ENCODE peak calls at places on chromosomes 7 and 10, in nine cellular contexts. K is GM23338, M is GM23248, L is neural progenitor cell, X is HCT116, D is OCI-LY7, V is hepatocyte, T is SK-N-SH, S is PC-3. G is an unnamed sample. For H3K4me1, the result is how much of the 10 kb centered on the place peaks cover.

GRCh38 chr7:92332782-92333181 is 87.0 kb downstream of the ANKIB1 start:
- DNase-seq in K (no peak), M (no peak), L (no peak), X (no peak), D (no peak), V (no peak), T (no peak), S (no peak), G (no peak)

GRCh38 chr7:116942503-116942902 is 10.8 kb upstream of the ST7 start:
- DNase-seq in K (no peak), M (no peak), L (no peak), X (no peak), D (no peak), V (no peak), T (no peak), S (no peak), G (no peak)

GRCh38 chr10:43739171-43739570 is 90.5 kb upstream of the ZNF32 start:
- DNase-seq in K (no peak), M (peak), L (no peak), X (no peak), D (no peak), V (no peak), T (no peak), S (no peak), G (no peak)

GRCh38 chr10:3197354-3198003 is 24.9 kb upstream of the PITRM1 start:
- DNase-seq in K (peak), M (peak), L (peak), X (peak), D (peak), V (peak), T (peak), S (peak), G (peak)

GRCh38 chr7:44063894-44064651 is 1.3 kb downstream of the PGAM2 start:
- DNase-seq in K (peak), M (no peak), L (peak), X (no peak), D (no peak), V (no peak), T (peak), S (no peak), G (no peak)

GRCh38 chr7:27175626-27176342 is 1.7 kb upstream of the HOXA10 start:
- DNase-seq in K (peak), M (peak), L (no peak), X (no peak), D (no peak), V (no peak), T (peak), S (no peak), G (no peak)

GRCh38 chr7:118184392-118184899 is 482 bp downstream of the LSM8 start:
- DNase-seq in K (no peak), M (peak), L (no peak), X (no peak), D (peak), V (no peak), T (peak), S (no peak), G (peak)

GRCh38 chr7:116522247-116522646 is 2.6 kb upstream of the CAV1 start:
- DNase-seq in K (peak), M (peak), L (no peak), X (peak), D (no peak), V (no peak), T (no peak), S (peak), G (no peak)

GRCh38 chr7:516606-517456 is 2.8 kb downstream of the PDGFA start:
- DNase-seq in K (peak), M (peak), L (peak), X (no peak), D (no peak), V (peak), T (no peak), S (peak), G (no peak)

GRCh38 chr10:88880287-88881094 is 446 bp downstream of the STAMBPL1 start:
- DNase-seq in K (peak), M (peak), L (peak), X (peak), D (peak), V (peak), T (peak), S (peak), G (peak)

GRCh38 chr7:30240401-30240800 is 44.0 kb upstream of the ZNRF2 start:
- DNase-seq in K (no peak), M (no peak), L (no peak), X (no peak), D (no peak), V (no peak), T (no peak), S (no peak), G (no peak)

GRCh38 chr10:43078986-43079273 is 2.1 kb downstream of the RET start:
- DNase-seq in K (peak), M (peak), L (peak), X (no peak), D (peak), V (peak), T (peak), S (no peak), G (no peak)

GRCh38 chr10:113557389-113558321 is 4.8 kb downstream of the HABP2 start:
- DNase-seq in K (peak), M (no peak), L (peak), X (no peak), D (no peak), V (no peak), T (peak), S (no peak), G (no peak)

GRCh38 chr7:74194686-74195085 is 15.1 kb upstream of the LAT2 start:
- DNase-seq in K (no peak), M (no peak), L (no peak), X (no peak), D (no peak), V (no peak), T (no peak), S (no peak), G (no peak)

GRCh38 chr7:455110-455928 is 64.3 kb downstream of the PDGFA start:
- DNase-seq in K (no peak), M (no peak), L (no peak), X (no peak), D (no peak), V (peak), T (peak), S (no peak), G (no peak)

GRCh38 chr10:72108811-72109618 is 20.7 kb upstream of the SPOCK2 start:
- DNase-seq in K (no peak), M (no peak), L (peak), X (no peak), D (no peak), V (no peak), T (no peak), S (peak), G (no peak)

GRCh38 chr10:129868470-129869035 is 95.5 kb downstream of the EBF3 start:
- DNase-seq in K (peak), M (no peak), L (no peak), X (no peak), D (no peak), V (no peak), T (no peak), S (no peak), G (no peak)

GRCh38 chr7:135193615-135194081 is 17.7 kb downstream of the WDR91 start:
- DNase-seq in K (no peak), M (peak), L (no peak), X (no peak), D (no peak), V (no peak), T (no peak), S (no peak), G (no peak)

GRCh38 chr10:35739998-35740397 is 97.9 kb upstream of the FZD8 start:
- DNase-seq in K (no peak), M (peak), L (no peak), X (no peak), D (no peak), V (no peak), T (no peak), S (peak), G (no peak)

GRCh38 chr10:88113657-88114272 is 250.3 kb downstream of the PTEN start:
- DNase-seq in K (no peak), M (peak), L (no peak), X (no peak), D (peak), V (no peak), T (no peak), S (no peak), G (no peak)

GRCh38 chr10:104322416-104322782 is 15.9 kb downstream of the ITPRIP start:
- DNase-seq in K (no peak), M (no peak), L (no peak), X (no peak), D (peak), V (no peak), T (peak), S (no peak), G (peak)

GRCh38 chr10:74913321-74913980 is 87.1 kb downstream of the KAT6B start:
- DNase-seq in K (no peak), M (no peak), L (no peak), X (no peak), D (no peak), V (no peak), T (no peak), S (no peak), G (peak)

GRCh38 chr7:140698477-140698876 is 2.0 kb downstream of the NDUFB2 start:
- DNase-seq in K (no peak), M (no peak), L (no peak), X (no peak), D (no peak), V (no peak), T (no peak), S (no peak), G (no peak)

GRCh38 chr10:86673827-86674581 is 5.7 kb downstream of the LDB3 start:
- DNase-seq in K (no peak), M (no peak), L (peak), X (no peak), D (no peak), V (no peak), T (peak), S (no peak), G (no peak)

GRCh38 chr7:124462249-124462648 is 303.3 kb downstream of the GPR37 start:
- DNase-seq in K (no peak), M (no peak), L (no peak), X (no peak), D (no peak), V (no peak), T (no peak), S (peak), G (no peak)

GRCh38 chr10:96838529-96838928 is 6.4 kb downstream of the LCOR start:
- DNase-seq in K (no peak), M (no peak), L (no peak), X (no peak), D (no peak), V (no peak), T (no peak), S (no peak), G (no peak)

GRCh38 chr10:24351883-24352778 is 143.2 kb downstream of the KIAA1217 start:
- DNase-seq in K (no peak), M (no peak), L (peak), X (no peak), D (no peak), V (no peak), T (no peak), S (no peak), G (no peak)

GRCh38 chr10:20898851-20899250 is 1.7 kb upstream of the NEBL start:
- DNase-seq in K (no peak), M (no peak), L (no peak), X (no peak), D (no peak), V (no peak), T (no peak), S (no peak), G (no peak)

GRCh38 chr10:119803264-119803663 is 69.4 kb downstream of the MCMBP start:
- DNase-seq in K (no peak), M (peak), L (no peak), X (no peak), D (no peak), V (no peak), T (no peak), S (peak), G (no peak)

GRCh38 chr10:119807960-119808697 is 64.5 kb downstream of the MCMBP start:
- DNase-seq in K (no peak), M (peak), L (no peak), X (no peak), D (no peak), V (no peak), T (no peak), S (no peak), G (peak)

GRCh38 chr10:119802068-119802538 is 70.5 kb downstream of the MCMBP start:
- DNase-seq in K (no peak), M (peak), L (no peak), X (no peak), D (no peak), V (no peak), T (no peak), S (no peak), G (no peak)

GRCh38 chr10:119805702-119806230 is 66.9 kb downstream of the MCMBP start:
- DNase-seq in K (no peak), M (no peak), L (no peak), X (no peak), D (no peak), V (no peak), T (no peak), S (no peak), G (no peak)

DNA sequence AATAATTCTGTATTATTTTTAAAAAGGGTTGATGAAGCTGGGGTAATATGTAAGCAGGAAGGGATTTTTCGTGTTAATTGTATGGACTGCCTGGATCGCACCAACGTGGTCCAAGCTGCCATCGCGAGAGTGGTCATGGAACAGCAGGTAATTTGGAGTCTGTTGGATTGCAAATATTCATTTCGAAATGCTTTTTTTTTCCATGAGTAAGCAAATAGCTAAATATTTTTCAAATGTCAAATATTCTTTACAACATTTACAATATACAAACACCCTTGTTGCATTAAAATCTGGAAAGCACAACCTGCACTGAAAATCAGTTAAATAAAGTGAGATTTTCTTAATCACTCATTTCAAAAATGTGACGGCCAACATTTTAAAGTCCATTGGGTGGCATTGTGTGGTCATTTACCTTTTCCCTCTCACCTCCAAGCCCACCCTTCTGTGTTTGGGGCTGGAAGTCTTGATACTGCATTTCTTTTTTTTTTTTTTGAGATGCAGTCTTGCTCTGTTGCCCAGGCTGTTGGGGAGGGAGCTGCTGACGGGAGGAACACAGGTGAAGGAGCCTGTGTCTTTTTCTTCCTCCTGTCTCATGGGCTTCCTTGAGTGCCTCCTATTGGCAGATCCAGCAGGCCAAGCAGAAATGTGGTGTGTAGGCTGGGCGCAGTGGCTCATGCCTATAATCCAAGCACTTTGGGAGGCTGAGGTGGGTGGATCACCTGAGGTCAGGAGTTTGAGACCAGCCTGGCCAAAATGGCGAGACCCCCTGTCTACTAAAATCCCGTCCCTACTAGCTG is 66.1 kb downstream of the MCMBP start:
- DNase-seq in K (peak), M (no peak), L (no peak), X (no peak), D (no peak), V (no peak), T (no peak), S (no peak), G (no peak)
- H3K4me1 ChIP-seq in K (under half), M (under half), L (under half), X (under half), D (under half), V (under half), T (under half), S (under half), G (under half)

GRCh38 chr10:99340650-99341049 is 11.5 kb downstream of the CNNM1 start:
- DNase-seq in K (no peak), M (no peak), L (no peak), X (no peak), D (no peak), V (no peak), T (no peak), S (no peak), G (no peak)

GRCh38 chr10:99337261-99337905 is 8.2 kb downstream of the CNNM1 start:
- DNase-seq in K (no peak), M (peak), L (no peak), X (no peak), D (no peak), V (no peak), T (peak), S (peak), G (no peak)

GRCh38 chr10:99337911-99338310 is 8.8 kb downstream of the CNNM1 start:
- DNase-seq in K (no peak), M (no peak), L (no peak), X (no peak), D (no peak), V (no peak), T (no peak), S (no peak), G (no peak)

GRCh38 chr10:99339563-99340047 is 10.4 kb downstream of the CNNM1 start:
- DNase-seq in K (no peak), M (no peak), L (no peak), X (no peak), D (no peak), V (no peak), T (no peak), S (no peak), G (no peak)

DNA sequence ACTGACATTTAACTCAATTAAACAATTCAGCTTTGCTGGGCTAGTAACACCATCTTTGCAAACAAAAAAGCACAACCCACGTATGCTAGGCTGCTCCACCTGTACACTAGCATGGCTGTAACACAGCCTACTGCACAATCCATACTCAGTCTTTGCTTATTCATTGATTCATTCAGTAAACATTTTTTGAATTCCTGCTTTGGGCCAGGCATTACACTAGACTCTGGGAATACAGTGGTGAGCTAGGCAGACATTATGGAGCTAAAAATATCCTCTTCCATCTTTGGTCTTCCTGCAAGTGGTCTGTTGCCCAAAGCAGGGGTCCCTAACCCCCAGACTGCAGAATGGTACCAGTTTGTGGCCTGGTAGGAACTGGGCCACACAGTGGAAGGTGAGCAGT is 9.9 kb downstream of the CNNM1 start:
- DNase-seq in K (no peak), M (peak), L (no peak), X (no peak), D (no peak), V (no peak), T (no peak), S (peak), G (no peak)
- TF ChIP-seq EZH2phosphoT487 in K (no peak), M (no peak), L (no peak), X (no peak), D (no peak), V (no peak), T (no peak), S (no peak), G (no peak)

GRCh38 chr10:25748509-25748908 is 185.5 kb upstream of the MYO3A start:
- DNase-seq in K (no peak), M (no peak), L (no peak), X (no peak), D (no peak), V (no peak), T (no peak), S (no peak), G (no peak)

GRCh38 chr10:25743832-25744231 is 190.2 kb upstream of the MYO3A start:
- DNase-seq in K (no peak), M (no peak), L (no peak), X (no peak), D (no peak), V (no peak), T (no peak), S (no peak), G (no peak)

GRCh38 chr10:25745976-25746375 is 188.1 kb upstream of the MYO3A start:
- DNase-seq in K (no peak), M (no peak), L (peak), X (no peak), D (no peak), V (no peak), T (no peak), S (peak), G (no peak)

GRCh38 chr10:25747038-25747437 is 187.0 kb upstream of the MYO3A start:
- DNase-seq in K (no peak), M (no peak), L (no peak), X (no peak), D (no peak), V (no peak), T (no peak), S (peak), G (no peak)

DNA sequence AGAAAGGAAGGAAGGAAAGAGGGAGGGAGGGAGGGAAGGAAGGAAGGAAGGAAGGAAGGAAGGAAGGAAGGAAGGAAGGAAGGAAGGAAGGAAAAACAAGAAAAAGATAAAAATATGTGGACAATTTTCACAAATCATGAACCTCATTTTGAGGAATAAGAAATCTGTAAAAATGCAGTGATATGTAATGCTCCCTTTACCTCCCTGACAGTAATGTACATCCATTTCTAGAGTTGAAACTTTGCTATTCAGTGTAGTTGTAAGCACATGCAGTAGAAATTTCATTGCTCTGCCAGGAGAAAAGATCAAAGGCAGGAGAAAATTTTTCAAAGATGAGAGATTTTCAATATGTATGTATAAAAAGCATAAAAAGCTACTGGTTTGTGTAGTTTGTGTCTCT is 189.5 kb upstream of the MYO3A start:
- DNase-seq in K (no peak), M (no peak), L (no peak), X (no peak), D (no peak), V (no peak), T (no peak), S (no peak), G (no peak)
- H3K4me1 ChIP-seq in K (under half), M (under half), L (under half), X (under half), D (under half), V (under half), T (under half), S (under half), G (under half)

GRCh38 chr7:47292832-47293309 is 289.0 kb downstream of the TNS3 start:
- DNase-seq in K (no peak), M (no peak), L (no peak), X (no peak), D (no peak), V (peak), T (no peak), S (no peak), G (no peak)

GRCh38 chr7:47295606-47296005 is 286.3 kb downstream of the TNS3 start:
- DNase-seq in K (no peak), M (no peak), L (no peak), X (no peak), D (no peak), V (no peak), T (no peak), S (no peak), G (no peak)

GRCh38 chr7:47291461-47292051 is 290.4 kb downstream of the TNS3 start:
- DNase-seq in K (no peak), M (peak), L (no peak), X (peak), D (peak), V (no peak), T (no peak), S (peak), G (no peak)

GRCh38 chr7:47294569-47295222 is 287.2 kb downstream of the TNS3 start:
- DNase-seq in K (no peak), M (no peak), L (no peak), X (no peak), D (no peak), V (no peak), T (no peak), S (no peak), G (no peak)

DNA sequence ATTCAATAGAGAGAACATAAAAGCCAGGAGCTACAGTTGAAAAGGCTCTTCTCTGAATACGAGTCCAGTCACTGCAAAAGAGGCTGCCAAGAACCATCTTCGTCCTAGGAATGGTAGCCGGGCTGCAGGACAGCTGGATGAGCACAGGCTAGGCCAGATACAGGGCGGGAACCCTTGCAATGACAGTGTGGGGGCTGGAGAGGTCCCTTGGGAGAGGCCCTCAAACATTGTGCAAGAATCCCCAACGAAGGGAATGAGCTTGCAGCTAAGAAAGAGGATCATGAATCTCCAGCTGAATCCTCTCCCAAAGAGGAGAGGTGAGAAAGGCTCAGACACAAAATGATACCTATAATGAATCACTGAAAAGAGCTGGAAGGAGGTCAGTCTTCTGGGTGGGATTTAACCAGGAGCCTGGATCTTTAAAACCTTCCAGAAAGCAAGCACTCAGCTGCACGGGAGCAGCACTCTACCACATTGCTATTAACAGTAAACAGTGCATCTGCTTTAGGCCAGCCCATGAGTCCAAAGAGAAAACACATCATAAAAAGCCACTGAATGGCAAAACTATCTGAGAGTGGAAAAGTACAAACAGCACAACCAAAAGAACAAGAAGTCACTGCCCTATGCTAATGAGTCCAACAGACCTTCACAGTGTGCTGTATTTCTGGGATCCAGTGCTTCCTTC is 287.9 kb downstream of the TNS3 start:
- DNase-seq in K (no peak), M (peak), L (no peak), X (no peak), D (no peak), V (peak), T (no peak), S (no peak), G (no peak)
- TF ChIP-seq EZH2phosphoT487 in K (no peak), M (no peak), L (no peak), X (no peak), D (no peak), V (no peak), T (no peak), S (no peak), G (no peak)